ENCODE peak calls at places on chromosomes 16 and 17, in ten cellular contexts. M is mesenchymal stem cell, G is Peyer's patch, A is K562, T is cardiac muscle cell, K is transverse colon, W is fibroblast of lung, I is ascending aorta, V is OCI-LY7, F is GM23338. N is an unnamed sample. For H3K36me3 and H3K4me1, the result is how much of the 10 kb centered on the place peaks cover.

GRCh38 chr17:32267690-32268205 is 2.1 kb downstream of the RHBDL3 start:
- DNase-seq in M (peak), G (no peak), A (no peak), T (peak), K (no peak), W (no peak), I (no peak), V (no peak), F (peak), N (no peak)

GRCh38 chr16:28067604-28068382 is 4.3 kb upstream of the GSG1L start:
- DNase-seq in M (no peak), G (no peak), A (no peak), T (no peak), K (no peak), W (peak), I (peak), V (no peak), F (no peak), N (no peak)

GRCh38 chr17:7703584-7704574 is 1.1 kb upstream of the EFNB3 start:
- DNase-seq in M (peak), G (no peak), A (peak), T (peak), K (no peak), W (peak), I (no peak), V (peak), F (peak), N (no peak)

GRCh38 chr16:4372315-4372577 is 598 bp downstream of the VASN start:
- DNase-seq in M (no peak), G (no peak), A (no peak), T (no peak), K (no peak), W (no peak), I (no peak), V (no peak), F (no peak), N (no peak)

GRCh38 chr17:8402921-8403536 is 5.4 kb upstream of the RNF222 start:
- DNase-seq in M (no peak), G (no peak), A (no peak), T (no peak), K (no peak), W (no peak), I (no peak), V (no peak), F (no peak), N (no peak)

GRCh38 chr17:17495448-17496188 is 577 bp downstream of the RASD1 start:
- DNase-seq in M (no peak), G (peak), A (no peak), T (peak), K (peak), W (peak), I (no peak), V (no peak), F (peak), N (peak)

GRCh38 chr16:78982344-78982743 is 618.2 kb downstream of the MAF start:
- DNase-seq in M (no peak), G (no peak), A (no peak), T (no peak), K (no peak), W (no peak), I (no peak), V (no peak), F (no peak), N (no peak)

GRCh38 chr16:4262303-4262835 is 10.5 kb downstream of the TFAP4 start:
- DNase-seq in M (no peak), G (no peak), A (no peak), T (no peak), K (no peak), W (no peak), I (no peak), V (no peak), F (no peak), N (no peak)

GRCh38 chr16:12583237-12583897 is 220.3 kb downstream of the CPPED1 start:
- DNase-seq in M (no peak), G (no peak), A (no peak), T (no peak), K (no peak), W (no peak), I (no peak), V (no peak), F (no peak), N (no peak)

GRCh38 chr16:87392823-87393679 is 915 bp downstream of the MAP1LC3B start:
- DNase-seq in M (peak), G (peak), A (no peak), T (peak), K (peak), W (peak), I (peak), V (peak), F (peak), N (peak)

GRCh38 chr17:5591966-5592365 is 7.7 kb upstream of the NLRP1 start:
- DNase-seq in M (no peak), G (no peak), A (no peak), T (no peak), K (no peak), W (no peak), I (no peak), V (no peak), F (no peak), N (no peak)

GRCh38 chr17:37848690-37849616 is 75.3 kb upstream of the TBC1D3K start:
- DNase-seq in M (peak), G (no peak), A (peak), T (no peak), K (no peak), W (peak), I (no peak), V (no peak), F (no peak), N (no peak)

GRCh38 chr17:38868095-38868967 is 1.5 kb upstream of the LASP1 start:
- DNase-seq in M (peak), G (peak), A (no peak), T (peak), K (peak), W (peak), I (peak), V (peak), F (peak), N (no peak)

GRCh38 chr16:67415872-67416793 is at the start of gene ZDHHC1:
- DNase-seq in M (peak), G (peak), A (peak), T (peak), K (peak), W (peak), I (peak), V (peak), F (peak), N (peak)

GRCh38 chr17:19729900-19730299 is 13.5 kb upstream of the SLC47A2 start:
- DNase-seq in M (no peak), G (no peak), A (no peak), T (no peak), K (no peak), W (no peak), I (no peak), V (no peak), F (no peak), N (no peak)

GRCh38 chr17:69417545-69418483 is 3.3 kb downstream of the MAP2K6 start:
- DNase-seq in M (no peak), G (no peak), A (no peak), T (no peak), K (no peak), W (no peak), I (no peak), V (no peak), F (peak), N (no peak)

GRCh38 chr17:41527076-41528023 is 758 bp downstream of the KRT19 start:
- DNase-seq in M (peak), G (no peak), A (peak), T (peak), K (peak), W (no peak), I (no peak), V (no peak), F (peak), N (peak)

GRCh38 chr17:78818152-78818846 is 22.3 kb downstream of the USP36 start:
- DNase-seq in M (no peak), G (no peak), A (no peak), T (no peak), K (no peak), W (no peak), I (no peak), V (no peak), F (no peak), N (no peak)

GRCh38 chr17:61237275-61237674 is 162.4 kb upstream of the TBX2 start:
- DNase-seq in M (no peak), G (no peak), A (no peak), T (no peak), K (no peak), W (no peak), I (no peak), V (no peak), F (peak), N (no peak)

DNA sequence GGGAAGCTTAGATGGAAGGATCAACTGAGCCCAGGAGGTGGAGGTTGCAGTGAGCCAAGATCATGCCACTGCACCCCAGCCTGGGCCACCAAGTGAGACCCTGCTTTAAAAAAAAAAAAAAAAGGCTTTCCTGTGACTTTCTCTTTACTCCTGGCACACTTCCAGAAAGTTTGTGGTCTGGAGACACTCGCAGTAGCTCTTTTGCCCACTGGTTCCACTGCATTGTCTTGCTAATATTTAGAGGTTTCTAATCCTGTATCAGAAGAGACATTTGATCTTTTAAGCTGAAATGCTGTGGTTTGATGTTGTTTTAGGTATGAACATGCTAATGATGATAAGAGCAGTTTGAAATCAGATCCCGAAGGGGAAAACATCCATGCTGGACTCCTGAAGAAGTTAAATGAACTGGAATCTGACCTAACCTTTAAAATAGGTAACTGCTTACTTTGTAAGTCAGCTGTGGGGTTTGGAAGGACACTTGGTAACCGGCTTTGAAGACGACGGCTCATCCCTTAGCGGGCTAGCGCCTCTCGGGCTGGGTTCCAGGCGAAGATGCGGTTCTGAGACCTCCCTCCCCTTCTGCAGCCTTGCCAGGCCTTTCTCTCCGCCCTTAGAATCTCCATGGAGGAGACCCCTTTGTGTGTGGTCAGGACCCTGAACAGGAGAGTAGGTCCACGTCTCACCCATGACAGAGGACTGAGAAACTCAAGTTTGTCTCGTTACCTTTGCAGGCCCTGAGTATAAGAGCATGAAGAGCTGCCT is 23.1 kb downstream of the NTAN1 start:
- DNase-seq in M (peak), G (no peak), A (peak), T (no peak), K (peak), W (peak), I (no peak), V (no peak), F (no peak), N (no peak)
- H3K36me3 ChIP-seq in M (half or more), G (half or more), A (half or more), T (half or more), K (half or more), W (under half), I (half or more), V (half or more), F (under half), N (half or more)

GRCh38 chr17:29127840-29128239 is 52.4 kb downstream of the MYO18A start:
- DNase-seq in M (no peak), G (no peak), A (no peak), T (no peak), K (no peak), W (no peak), I (no peak), V (no peak), F (no peak), N (no peak)
- H3K4me1 ChIP-seq in M (under half), G (under half), A (half or more), T (under half), K (under half), W (under half), I (under half), V (under half), F (under half), N (under half)

DNA sequence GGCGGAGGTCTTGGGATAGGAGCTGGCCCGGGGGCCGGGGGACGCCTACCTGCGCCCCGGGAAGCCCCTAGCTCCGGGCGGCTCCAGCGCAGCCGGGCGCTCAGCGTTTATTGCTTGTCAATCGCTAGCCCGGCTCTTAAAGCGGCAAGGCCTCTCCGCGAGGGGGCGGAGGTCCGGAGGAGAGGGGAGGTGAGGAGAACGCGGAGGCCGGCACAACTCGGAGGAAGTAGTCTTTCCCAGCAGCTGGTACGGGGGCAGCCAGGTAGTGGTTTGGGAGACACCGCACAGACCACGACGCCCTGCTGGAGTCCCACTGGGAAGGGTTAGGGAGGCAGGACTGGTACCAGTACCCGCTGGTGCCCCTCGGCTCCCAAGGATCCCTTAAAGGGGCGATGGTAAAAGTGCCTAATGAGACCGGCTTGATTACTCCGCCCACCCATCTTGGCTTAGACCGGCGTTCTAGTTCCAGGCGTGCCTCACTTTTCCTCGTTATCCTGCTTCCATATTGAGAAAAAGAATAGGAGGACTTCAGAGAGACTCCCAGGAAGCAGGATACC is at the start of gene MPP2:
- DNase-seq in M (peak), G (peak), A (peak), T (peak), K (peak), W (peak), I (peak), V (peak), F (peak), N (peak)
- H3K4me3 ChIP-seq in M (peak), G (peak), A (peak), T (peak), K (peak), W (peak), I (peak), V (peak), F (peak), N (peak)

GRCh38 chr17:1733047-1733357 is 8.5 kb downstream of the WDR81 start:
- DNase-seq in M (no peak), G (peak), A (no peak), T (no peak), K (no peak), W (no peak), I (no peak), V (no peak), F (no peak), N (no peak)

GRCh38 chr17:1732241-1733046 is 7.9 kb downstream of the WDR81 start:
- DNase-seq in M (no peak), G (no peak), A (no peak), T (no peak), K (no peak), W (no peak), I (no peak), V (no peak), F (no peak), N (no peak)

GRCh38 chr17:1735834-1736347 is 6.8 kb upstream of the SERPINF2 start:
- DNase-seq in M (no peak), G (no peak), A (no peak), T (no peak), K (no peak), W (no peak), I (no peak), V (no peak), F (no peak), N (no peak)

GRCh38 chr17:1735418-1735817 is 7.3 kb upstream of the SERPINF2 start:
- DNase-seq in M (no peak), G (no peak), A (no peak), T (no peak), K (no peak), W (no peak), I (no peak), V (no peak), F (no peak), N (no peak)

DNA sequence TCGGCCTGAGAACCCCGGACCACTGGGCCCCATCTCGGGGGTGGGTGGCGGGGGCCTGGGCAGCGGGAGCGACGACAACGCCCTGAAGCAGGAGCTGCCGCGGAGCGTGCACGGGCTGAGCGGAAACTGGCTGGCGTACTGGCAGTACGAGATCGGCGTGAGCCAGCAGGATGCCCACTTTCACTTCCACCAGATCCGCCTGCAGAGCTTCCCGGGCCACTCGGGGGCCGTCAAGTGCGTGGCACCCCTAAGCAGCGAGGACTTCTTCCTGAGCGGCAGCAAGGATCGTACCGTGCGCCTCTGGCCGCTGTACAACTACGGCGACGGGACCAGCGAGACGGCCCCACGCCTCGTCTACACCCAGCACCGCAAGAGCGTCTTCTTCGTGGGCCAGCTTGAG is 8.9 kb upstream of the SERPINF2 start:
- DNase-seq in M (no peak), G (no peak), A (no peak), T (no peak), K (no peak), W (no peak), I (no peak), V (no peak), F (no peak), N (no peak)
- H3K36me3 ChIP-seq in M (half or more), G (half or more), A (under half), T (under half), K (under half), W (under half), I (under half), V (under half), F (under half), N (under half)

DNA sequence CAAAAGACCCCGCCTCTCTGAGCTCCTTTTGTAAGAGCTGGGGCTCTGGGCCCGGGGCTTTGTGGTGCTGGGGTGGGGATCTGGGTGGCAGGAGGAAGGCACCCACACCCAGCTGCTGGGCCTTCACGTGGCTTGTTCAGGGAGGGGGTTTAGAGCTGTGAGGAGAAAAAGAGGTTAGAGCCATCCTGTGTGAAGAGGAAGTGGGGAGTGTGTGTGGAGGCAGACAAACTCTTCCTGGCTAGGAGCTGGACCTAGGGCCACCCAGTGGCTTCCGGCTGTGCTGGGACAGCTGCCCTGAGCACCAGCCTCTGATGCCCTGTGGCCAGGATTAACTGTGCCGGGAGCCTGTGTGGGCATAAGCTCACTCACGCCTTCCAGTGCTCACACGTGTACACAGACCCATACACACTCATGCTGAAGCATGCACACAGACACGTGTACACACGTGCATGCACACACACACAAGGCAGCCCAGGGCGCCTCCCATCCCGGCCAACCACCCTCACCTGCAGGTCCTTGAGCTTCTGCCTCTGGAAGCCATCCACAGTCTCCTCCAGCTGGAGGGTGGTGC is 7.4 kb downstream of the CIBAR2 start:
- DNase-seq in M (no peak), G (peak), A (no peak), T (no peak), K (peak), W (no peak), I (no peak), V (peak), F (no peak), N (peak)
- H3K4me1 ChIP-seq in M (under half), G (under half), A (under half), T (under half), K (under half), W (under half), I (under half), V (under half), F (under half), N (under half)